ENCODE peak calls at places on chromosomes 16 and 17, in four cellular contexts. One of them, this sample, is unnamed.

GRCh38 chr16:83110221-83110768 is 483.5 kb downstream of the CDH13 start:
- DNase-seq in A549: no peak
- DNase-seq in Peyer's patch: no peak
- DNase-seq in suprapubic skin: no peak
- DNase-seq in this sample: no peak

GRCh38 chr16:67884684-67885083 is at the start of gene NRN1L:
- DNase-seq in Peyer's patch: peak; percentile 75
- DNase-seq in A549: no peak
- DNase-seq in suprapubic skin: peak; percentile 93
- DNase-seq in this sample: peak; percentile 97

GRCh38 chr17:3738562-3739295 is 15.0 kb downstream of the HASPIN start:
- DNase-seq in Peyer's patch: peak; percentile 73
- DNase-seq in A549: no peak
- DNase-seq in suprapubic skin: no peak
- DNase-seq in this sample: no peak

GRCh38 chr17:28760987-28761562 is 17.3 kb downstream of the TRAF4 start:
- DNase-seq in suprapubic skin: peak; percentile 82
- DNase-seq in Peyer's patch: no peak
- DNase-seq in A549: no peak
- DNase-seq in this sample: no peak

GRCh38 chr17:70644093-70644492 is 474.8 kb downstream of the KCNJ2 start:
- DNase-seq in A549: no peak
- DNase-seq in suprapubic skin: no peak
- DNase-seq in Peyer's patch: no peak
- DNase-seq in this sample: no peak

GRCh38 chr16:84115919-84116719 is 623 bp downstream of the MBTPS1 start:
- DNase-seq in Peyer's patch: no peak
- DNase-seq in A549: peak; percentile 36
- DNase-seq in suprapubic skin: no peak
- DNase-seq in this sample: peak; percentile 43

GRCh38 chr17:74730491-74731346 is 6.3 kb upstream of the RAB37 start:
- DNase-seq in suprapubic skin: no peak
- DNase-seq in A549: no peak
- DNase-seq in Peyer's patch: no peak
- DNase-seq in this sample: no peak

GRCh38 chr17:915416-916201 is 64.0 kb downstream of the NXN start:
- DNase-seq in suprapubic skin: no peak
- DNase-seq in Peyer's patch: no peak
- DNase-seq in A549: no peak
- DNase-seq in this sample: no peak

GRCh38 chr17:45292696-45293412 is 24.0 kb downstream of the MAP3K14 start:
- DNase-seq in Peyer's patch: peak; percentile 40
- DNase-seq in A549: no peak
- DNase-seq in suprapubic skin: no peak
- DNase-seq in this sample: no peak

GRCh38 chr16:15466886-15467781 is 32.7 kb downstream of the BMERB1 start:
- DNase-seq in A549: peak; percentile 37
- DNase-seq in Peyer's patch: no peak
- DNase-seq in suprapubic skin: no peak
- DNase-seq in this sample: no peak

GRCh38 chr17:65328567-65328966 is 191.4 kb downstream of the RGS9 start:
- DNase-seq in suprapubic skin: no peak
- DNase-seq in Peyer's patch: no peak
- DNase-seq in A549: no peak
- DNase-seq in this sample: no peak

GRCh38 chr16:74447578-74447977 is 26.3 kb upstream of the CLEC18B start:
- DNase-seq in Peyer's patch: no peak
- DNase-seq in A549: no peak
- DNase-seq in suprapubic skin: no peak
- DNase-seq in this sample: no peak

GRCh38 chr17:48814504-48814903 is 2.5 kb downstream of the TTLL6 start:
- DNase-seq in Peyer's patch: no peak
- DNase-seq in suprapubic skin: no peak
- DNase-seq in A549: peak; percentile 72
- DNase-seq in this sample: no peak

GRCh38 chr16:87949071-87949744 is 2.0 kb upstream of the BANP start:
- DNase-seq in Peyer's patch: no peak
- DNase-seq in A549: no peak
- DNase-seq in suprapubic skin: no peak
- DNase-seq in this sample: no peak
- TF ChIP-seq POLR2A in Peyer's patch: no peak
- TF ChIP-seq POLR2A in A549: no peak
- TF ChIP-seq POLR2A in suprapubic skin: no peak
- TF ChIP-seq POLR2A in this sample: no peak

DNA sequence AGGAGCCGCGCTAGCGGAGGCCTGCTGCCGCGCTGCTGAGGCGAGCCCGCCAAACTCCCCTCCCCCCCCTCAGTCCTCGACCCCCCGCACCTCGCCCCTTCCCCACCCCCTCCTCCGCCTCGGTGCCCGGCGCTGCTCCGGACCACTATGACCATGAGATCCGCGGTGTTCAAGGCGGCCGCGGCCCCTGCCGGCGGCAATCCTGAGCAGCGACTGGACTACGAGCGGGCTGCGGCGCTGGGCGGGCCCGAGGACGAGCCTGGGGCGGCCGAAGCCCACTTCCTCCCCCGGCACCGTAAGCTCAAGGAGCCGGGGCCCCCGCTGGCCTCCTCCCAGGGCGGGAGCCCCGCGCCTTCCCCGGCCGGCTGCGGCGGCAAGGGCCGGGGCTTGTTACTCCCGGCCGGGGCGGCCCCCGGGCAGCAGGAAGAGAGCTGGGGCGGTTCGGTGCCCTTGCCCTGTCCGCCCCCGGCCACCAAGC is 734 bp downstream of the MSL1 start:
- DNase-seq in suprapubic skin: peak; percentile 84
- DNase-seq in A549: peak; percentile 62
- DNase-seq in Peyer's patch: peak; percentile 76
- DNase-seq in this sample: peak; percentile 84
- TF ChIP-seq CTCF in suprapubic skin: peak; percentile 9
- TF ChIP-seq CTCF in A549: peak; percentile 4
- TF ChIP-seq CTCF in Peyer's patch: peak; percentile 12
- TF ChIP-seq CTCF in this sample: no peak

GRCh38 chr17:42421479-42422332 is 1.4 kb downstream of the CAVIN1 start:
- DNase-seq in Peyer's patch: no peak
- DNase-seq in suprapubic skin: no peak
- DNase-seq in A549: no peak
- DNase-seq in this sample: no peak

GRCh38 chr17:42422412-42422957 is 571 bp downstream of the CAVIN1 start:
- DNase-seq in Peyer's patch: peak; percentile 66
- DNase-seq in A549: peak; percentile 59
- DNase-seq in suprapubic skin: no peak
- DNase-seq in this sample: no peak

GRCh38 chr17:42422958-42423712 is at the start of gene CAVIN1:
- DNase-seq in A549: peak; percentile 97
- DNase-seq in suprapubic skin: peak; percentile 100
- DNase-seq in Peyer's patch: peak; percentile 88
- DNase-seq in this sample: peak; percentile 98

GRCh38 chr17:42424991-42425610 is 2.0 kb upstream of the CAVIN1 start:
- DNase-seq in A549: no peak
- DNase-seq in suprapubic skin: no peak
- DNase-seq in Peyer's patch: no peak
- DNase-seq in this sample: no peak

DNA sequence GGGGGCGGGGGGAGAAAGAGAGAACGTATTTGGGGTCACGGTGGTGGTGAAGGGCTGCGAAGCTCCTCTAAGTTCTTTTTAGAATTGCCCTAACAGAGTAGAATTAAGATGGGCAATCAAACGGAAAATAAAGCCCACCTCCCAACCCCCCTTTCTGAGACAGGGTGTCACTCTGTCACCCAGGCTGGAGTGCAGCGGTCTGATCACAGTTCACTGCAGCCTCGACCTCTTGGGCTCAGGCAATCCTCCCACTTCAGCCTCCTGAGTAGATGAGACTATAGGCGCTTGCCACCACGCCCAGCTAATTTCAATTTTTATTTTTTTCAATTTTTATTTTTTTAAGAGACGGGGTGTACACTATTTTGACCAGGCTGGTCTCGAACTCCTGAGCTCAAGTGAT is 710 bp upstream of the CAVIN1 start:
- DNase-seq in suprapubic skin: no peak
- DNase-seq in A549: no peak
- DNase-seq in Peyer's patch: no peak
- DNase-seq in this sample: no peak
- H3K4me3 ChIP-seq in suprapubic skin: peak overlapping the region; percentile 77
- H3K4me3 ChIP-seq in A549: peak overlapping the region; percentile 93
- H3K4me3 ChIP-seq in Peyer's patch: no peak overlapping the region
- H3K4me3 ChIP-seq in this sample: no peak overlapping the region

GRCh38 chr16:27446721-27447120 is 44.7 kb downstream of the IL21R start:
- DNase-seq in suprapubic skin: no peak
- DNase-seq in Peyer's patch: peak; percentile 50
- DNase-seq in A549: no peak
- DNase-seq in this sample: no peak
- TF ChIP-seq POLR2A in suprapubic skin: no peak
- TF ChIP-seq POLR2A in Peyer's patch: no peak
- TF ChIP-seq POLR2A in A549: no peak
- TF ChIP-seq POLR2A in this sample: no peak

GRCh38 chr17:16521070-16521727 is 29.2 kb upstream of the LRRC75A start:
- DNase-seq in Peyer's patch: peak; percentile 59
- DNase-seq in suprapubic skin: peak; percentile 84
- DNase-seq in A549: peak; percentile 95
- DNase-seq in this sample: peak; percentile 77
- TF ChIP-seq CTCF in Peyer's patch: peak; percentile 98
- TF ChIP-seq CTCF in suprapubic skin: peak; percentile 79
- TF ChIP-seq CTCF in A549: peak; percentile 99
- TF ChIP-seq CTCF in this sample: peak; percentile 74

GRCh38 chr17:78974635-78975591 is 4.8 kb downstream of the LGALS3BP start:
- DNase-seq in Peyer's patch: peak; percentile 72
- DNase-seq in suprapubic skin: peak; percentile 92
- DNase-seq in A549: peak; percentile 64
- DNase-seq in this sample: peak; percentile 96
- H3K4me3 ChIP-seq in Peyer's patch: no peak overlapping the region
- H3K4me3 ChIP-seq in suprapubic skin: peak overlapping the region; percentile 22
- H3K4me3 ChIP-seq in A549: no peak overlapping the region
- H3K4me3 ChIP-seq in this sample: no peak overlapping the region

This sample was measured in lower leg skin.